ENCODE peak calls at places on chromosomes 3 and 15, in eight cellular contexts. W, S, T, K, J, N, M and R are unnamed samples.

GRCh38 chr3:158108596-158108995 is 1.3 kb upstream of the RSRC1 start:
- DNase-seq in W (no peak), S (no peak), T (no peak), K (no peak), J (no peak), N (no peak), M (no peak), R (no peak)

GRCh38 chr3:195260286-195260905 is 10.6 kb downstream of the XXYLT1 start:
- DNase-seq in W (peak), S (no peak), T (no peak), K (peak), J (no peak), N (peak), M (peak), R (no peak)

GRCh38 chr3:108201258-108201657 is 21.0 kb downstream of the IFT57 start:
- DNase-seq in W (no peak), S (no peak), T (no peak), K (no peak), J (no peak), N (no peak), M (no peak), R (no peak)

GRCh38 chr3:138940446-138940845 is 6.5 kb downstream of the FOXL2 start:
- DNase-seq in W (no peak), S (no peak), T (no peak), K (no peak), J (no peak), N (no peak), M (no peak), R (no peak)

GRCh38 chr3:101036213-101036618 is 43.0 kb upstream of the ABI3BP start:
- DNase-seq in W (peak), S (peak), T (peak), K (peak), J (peak), N (peak), M (peak), R (peak)

GRCh38 chr15:61146643-61147230 is 82.4 kb downstream of the RORA start:
- DNase-seq in W (no peak), S (no peak), T (no peak), K (peak), J (no peak), N (no peak), M (no peak), R (no peak)

GRCh38 chr3:132134611-132135010 is 99.8 kb upstream of the CPNE4 start:
- DNase-seq in W (peak), S (peak), T (no peak), K (no peak), J (peak), N (peak), M (no peak), R (no peak)

GRCh38 chr3:66224220-66224619 is 3.4 kb downstream of the SLC25A26 start:
- DNase-seq in W (no peak), S (peak), T (no peak), K (no peak), J (no peak), N (no peak), M (no peak), R (no peak)

GRCh38 chr3:45922039-45922326 is 21.3 kb upstream of the CXCR6 start:
- DNase-seq in W (no peak), S (no peak), T (no peak), K (no peak), J (no peak), N (no peak), M (no peak), R (no peak)

GRCh38 chr3:55333923-55334322 is 153.2 kb downstream of the WNT5A start:
- DNase-seq in W (no peak), S (no peak), T (no peak), K (no peak), J (peak), N (no peak), M (no peak), R (no peak)

GRCh38 chr3:63908081-63908736 is 4.0 kb downstream of the SCAANT1 start:
- DNase-seq in W (no peak), S (no peak), T (peak), K (peak), J (peak), N (no peak), M (no peak), R (no peak)

GRCh38 chr15:41811432-41812195 is 16.3 kb upstream of the JMJD7 start:
- DNase-seq in W (peak), S (peak), T (peak), K (peak), J (peak), N (peak), M (peak), R (no peak)

GRCh38 chr15:25465835-25466234 is 27.0 kb upstream of the UBE3A start:
- DNase-seq in W (no peak), S (no peak), T (no peak), K (no peak), J (no peak), N (no peak), M (no peak), R (no peak)

GRCh38 chr3:30245805-30246622 is 360.4 kb upstream of the TGFBR2 start:
- DNase-seq in W (no peak), S (no peak), T (no peak), K (no peak), J (no peak), N (no peak), M (no peak), R (no peak)

GRCh38 chr3:67017211-67017610 is 19.1 kb downstream of the KBTBD8 start:
- DNase-seq in W (no peak), S (peak), T (peak), K (no peak), J (no peak), N (no peak), M (no peak), R (no peak)

GRCh38 chr15:93428135-93428534 is 339.1 kb upstream of the RGMA start:
- DNase-seq in W (no peak), S (peak), T (no peak), K (peak), J (no peak), N (no peak), M (peak), R (peak)

GRCh38 chr3:55937301-55937700 is 450.2 kb upstream of the WNT5A start:
- DNase-seq in W (no peak), S (no peak), T (no peak), K (no peak), J (no peak), N (no peak), M (no peak), R (no peak)

GRCh38 chr3:169759256-169759655 is 5.6 kb downstream of the TERC start:
- DNase-seq in W (no peak), S (peak), T (no peak), K (no peak), J (peak), N (peak), M (no peak), R (peak)

GRCh38 chr15:40743466-40743865 is 11.6 kb downstream of the RMDN3 start:
- DNase-seq in W (no peak), S (no peak), T (no peak), K (no peak), J (no peak), N (no peak), M (no peak), R (no peak)

GRCh38 chr3:130488288-130488687 is 28.7 kb upstream of the COL6A6 start:
- DNase-seq in W (no peak), S (no peak), T (no peak), K (no peak), J (no peak), N (no peak), M (no peak), R (no peak)

GRCh38 chr3:160921020-160921635 is 165.1 kb downstream of the PPM1L start:
- DNase-seq in W (no peak), S (peak), T (peak), K (peak), J (peak), N (peak), M (peak), R (no peak)

GRCh38 chr3:151476344-151477018 is 15.6 kb upstream of the IGSF10 start:
- DNase-seq in W (no peak), S (no peak), T (no peak), K (no peak), J (no peak), N (no peak), M (no peak), R (no peak)

GRCh38 chr3:108552267-108553159 is 36.7 kb downstream of the CIP2A start:
- DNase-seq in W (peak), S (peak), T (peak), K (peak), J (peak), N (peak), M (peak), R (no peak)

GRCh38 chr3:102510663-102511062 is 75.8 kb downstream of the ZPLD1 start:
- DNase-seq in W (no peak), S (peak), T (no peak), K (no peak), J (peak), N (peak), M (no peak), R (peak)

GRCh38 chr3:169348981-169349942 is 314.2 kb downstream of the MECOM start:
- DNase-seq in W (peak), S (peak), T (no peak), K (no peak), J (peak), N (peak), M (peak), R (peak)

GRCh38 chr3:168289480-168289879 is 193.8 kb upstream of the GOLIM4 start:
- DNase-seq in W (no peak), S (no peak), T (no peak), K (no peak), J (no peak), N (no peak), M (no peak), R (no peak)

GRCh38 chr15:93180656-93181055 is 91.6 kb upstream of the RGMA start:
- DNase-seq in W (no peak), S (no peak), T (no peak), K (peak), J (no peak), N (no peak), M (no peak), R (no peak)

GRCh38 chr3:150407818-150408231 is 273 bp upstream of the TSC22D2 start:
- DNase-seq in W (no peak), S (no peak), T (no peak), K (no peak), J (no peak), N (peak), M (no peak), R (no peak)

GRCh38 chr15:25783607-25784131 is 79.5 kb downstream of the ATP10A start:
- DNase-seq in W (no peak), S (no peak), T (no peak), K (peak), J (no peak), N (peak), M (no peak), R (no peak)

GRCh38 chr15:64134322-64134829 is 17.2 kb upstream of the SNX22 start:
- DNase-seq in W (no peak), S (no peak), T (no peak), K (no peak), J (peak), N (peak), M (no peak), R (no peak)

GRCh38 chr3:123803521-123803920 is 80.6 kb downstream of the MYLK start:
- DNase-seq in W (no peak), S (no peak), T (no peak), K (no peak), J (no peak), N (no peak), M (no peak), R (no peak)

GRCh38 chr3:99128740-99129505 is 227.4 kb upstream of the DCBLD2 start:
- DNase-seq in W (peak), S (peak), T (no peak), K (no peak), J (peak), N (peak), M (no peak), R (peak)
- TF ChIP-seq EZH2 in W (no peak), S (no peak), T (no peak), K (no peak), J (no peak), N (no peak), M (no peak), R (no peak)

GRCh38 chr15:74133703-74134386 is 3.5 kb downstream of the ISLR2 start:
- DNase-seq in W (no peak), S (no peak), T (no peak), K (peak), J (no peak), N (no peak), M (no peak), R (no peak)
- TF ChIP-seq EZH2 in W (no peak), S (no peak), T (no peak), K (peak), J (peak), N (no peak), M (peak), R (peak)

GRCh38 chr3:99637381-99638111 is 848 bp upstream of the COL8A1 start:
- DNase-seq in W (peak), S (peak), T (no peak), K (peak), J (peak), N (peak), M (no peak), R (no peak)
- TF ChIP-seq EZH2 in W (no peak), S (no peak), T (no peak), K (no peak), J (no peak), N (no peak), M (no peak), R (no peak)

DNA sequence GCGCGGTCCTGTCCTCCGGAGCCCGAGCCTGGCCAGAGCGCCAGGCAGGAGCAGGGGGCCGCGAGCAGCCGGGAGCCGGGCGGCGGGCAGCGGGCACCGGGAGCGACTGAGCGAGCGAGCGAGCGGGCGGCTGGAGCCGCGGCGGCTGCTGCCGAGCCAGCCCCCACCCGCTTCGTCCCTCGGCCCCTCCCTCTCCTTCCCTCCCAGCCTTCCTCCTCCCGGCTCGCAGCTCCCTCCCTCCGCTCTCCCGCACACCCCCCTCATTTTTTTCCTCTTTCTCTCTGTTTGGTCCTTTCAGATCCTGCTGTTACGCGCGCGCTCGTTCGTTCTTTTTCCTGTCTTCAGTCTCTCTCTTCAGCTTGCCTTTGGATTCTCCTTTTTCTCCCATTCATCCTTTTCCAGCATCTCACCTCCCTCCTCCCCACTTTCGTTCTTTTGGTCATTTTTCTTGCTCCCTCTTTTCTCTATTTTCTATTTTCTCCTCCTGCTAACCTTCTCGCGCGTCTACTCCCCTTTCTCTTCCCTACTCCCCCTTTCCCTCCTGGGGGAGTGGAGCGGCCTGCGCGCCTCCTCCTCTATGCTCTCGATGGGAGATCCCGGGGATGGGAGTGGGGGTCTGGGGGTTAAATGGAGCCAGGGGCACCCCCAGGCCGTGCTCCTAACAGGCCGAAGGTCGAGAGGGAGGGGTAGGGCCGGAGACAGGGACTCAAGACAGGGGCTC is at the start of gene MEGF11:
- DNase-seq in W (no peak), S (peak), T (no peak), K (peak), J (peak), N (peak), M (peak), R (no peak)
- TF ChIP-seq EZH2 in W (no peak), S (no peak), T (no peak), K (peak), J (peak), N (no peak), M (peak), R (peak)

GRCh38 chr3:120280566-120280965 is 4.5 kb downstream of the GPR156 start:
- DNase-seq in W (no peak), S (peak), T (no peak), K (no peak), J (peak), N (no peak), M (no peak), R (no peak)

GRCh38 chr3:120285508-120285841 is 453 bp upstream of the GPR156 start:
- DNase-seq in W (no peak), S (no peak), T (no peak), K (no peak), J (no peak), N (no peak), M (no peak), R (no peak)

GRCh38 chr3:120289636-120290035 is 4.6 kb upstream of the GPR156 start:
- DNase-seq in W (no peak), S (no peak), T (no peak), K (no peak), J (no peak), N (no peak), M (no peak), R (no peak)

GRCh38 chr3:120280026-120280425 is 5.0 kb downstream of the GPR156 start:
- DNase-seq in W (no peak), S (no peak), T (no peak), K (no peak), J (peak), N (no peak), M (no peak), R (no peak)

DNA sequence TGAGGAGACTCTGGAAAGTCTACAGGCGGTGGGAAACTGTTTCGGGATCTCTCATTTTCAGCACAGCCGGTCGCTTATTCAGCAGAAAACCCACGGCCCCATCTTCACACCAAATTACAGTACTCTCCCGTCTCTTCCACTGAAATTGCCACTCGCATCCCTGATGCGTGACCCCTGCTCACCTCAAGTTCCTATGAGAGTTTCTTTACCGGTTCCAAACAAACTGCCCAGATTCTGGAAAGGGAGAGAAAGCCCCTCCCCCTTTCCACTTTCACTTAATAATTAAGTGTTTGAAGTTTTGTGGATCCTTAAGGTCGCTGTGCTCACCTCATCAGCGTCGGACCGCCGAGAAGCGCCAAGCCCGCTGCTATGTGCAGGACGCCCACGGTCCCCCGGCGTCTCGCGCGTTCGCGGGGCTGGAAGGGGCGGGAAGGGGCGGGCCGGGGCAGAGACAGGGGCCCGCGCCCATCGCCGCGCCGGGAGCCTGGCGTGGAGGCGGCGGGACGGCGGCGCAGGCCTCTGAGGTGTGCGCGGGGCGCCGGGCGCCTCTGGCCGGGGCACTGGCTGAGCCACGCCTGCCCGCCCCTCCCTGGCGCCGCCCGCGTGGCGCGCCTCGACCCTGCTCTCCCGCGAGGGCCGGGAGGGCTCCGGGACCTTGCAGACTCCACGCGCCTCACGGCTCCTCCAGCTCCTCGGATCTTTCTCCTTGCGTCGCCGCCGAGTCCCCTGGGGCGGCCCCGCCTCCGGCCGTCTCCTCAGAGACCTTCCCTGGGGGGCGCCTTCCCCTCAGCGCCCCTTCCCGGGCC is at the start of gene GPR156:
- DNase-seq in W (no peak), S (no peak), T (no peak), K (peak), J (peak), N (peak), M (peak), R (no peak)
- TF ChIP-seq EZH2 in W (no peak), S (peak), T (no peak), K (no peak), J (no peak), N (no peak), M (peak), R (no peak)

GRCh38 chr3:128485283-128486156 is 7.5 kb downstream of the GATA2 start:
- DNase-seq in W (no peak), S (no peak), T (no peak), K (no peak), J (peak), N (no peak), M (no peak), R (no peak)

GRCh38 chr3:128487538-128487812 is 5.5 kb downstream of the GATA2 start:
- DNase-seq in W (no peak), S (no peak), T (no peak), K (no peak), J (no peak), N (no peak), M (no peak), R (no peak)

GRCh38 chr3:128486157-128486691 is 6.8 kb downstream of the GATA2 start:
- DNase-seq in W (no peak), S (no peak), T (no peak), K (no peak), J (no peak), N (no peak), M (no peak), R (no peak)

GRCh38 chr3:128487813-128488635 is 5.0 kb downstream of the GATA2 start:
- DNase-seq in W (peak), S (peak), T (peak), K (peak), J (peak), N (peak), M (peak), R (no peak)

DNA sequence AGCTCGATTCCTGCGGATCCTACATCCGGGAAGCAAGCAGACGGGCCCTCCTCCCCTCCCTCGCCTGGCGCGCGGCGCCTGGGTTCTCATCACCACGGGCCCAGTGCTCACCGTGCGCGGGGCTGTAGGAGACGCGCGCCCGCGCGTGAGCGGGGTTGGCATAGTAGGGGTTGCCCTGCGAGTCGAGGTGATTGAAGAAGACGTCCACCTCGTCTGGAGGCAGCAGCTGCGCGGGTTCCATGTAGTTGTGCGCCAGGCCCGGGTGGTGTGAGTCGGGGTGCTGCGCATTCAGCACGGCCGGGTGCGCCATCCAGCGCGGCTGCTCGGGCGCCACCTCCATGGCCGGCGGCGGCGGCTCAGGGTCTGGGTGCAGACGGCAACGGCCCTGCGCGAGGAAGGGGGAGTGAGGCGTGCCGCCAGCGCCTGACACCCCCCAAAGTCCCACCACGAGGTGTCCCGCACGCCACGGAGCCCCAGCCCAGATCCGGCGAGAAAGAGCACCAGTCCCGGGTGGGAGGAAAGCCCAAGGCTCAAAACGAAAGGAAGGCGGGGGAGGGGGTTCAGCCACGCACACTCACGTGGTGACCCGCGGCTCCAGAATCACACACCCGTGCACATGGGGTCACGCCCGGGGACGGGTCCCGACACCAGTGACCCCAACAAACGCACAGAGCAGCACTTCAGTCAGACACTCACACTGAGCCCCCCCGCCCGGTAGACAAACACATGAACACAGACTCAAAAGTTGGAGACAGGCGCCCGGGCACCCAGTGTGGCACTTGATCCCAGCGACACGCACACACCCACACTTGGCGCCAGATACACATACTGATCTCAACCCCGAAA is 6.1 kb downstream of the GATA2 start:
- DNase-seq in W (no peak), S (peak), T (no peak), K (peak), J (peak), N (peak), M (no peak), R (no peak)
- TF ChIP-seq EZH2 in W (no peak), S (peak), T (no peak), K (peak), J (peak), N (no peak), M (peak), R (peak)

GRCh38 chr15:87935583-87935982 is 321.0 kb downstream of the NTRK3 start:
- DNase-seq in W (no peak), S (no peak), T (no peak), K (no peak), J (no peak), N (no peak), M (no peak), R (no peak)
- TF ChIP-seq EZH2 in W (no peak), S (no peak), T (no peak), K (no peak), J (no peak), N (no peak), M (no peak), R (no peak)